ENCODE peak calls at places on chromosomes 3 and 15, in seven cellular contexts. W is AG09319, F is foreskin fibroblast, Z is prostate gland, Y is GM23338, M is A549, Q is Peyer's patch. D is an unnamed sample.

GRCh38 chr3:55202320-55202719 is 274.5 kb upstream of the LRTM1 start:
- DNase-seq in F (peak; percentile 85), Z (no peak), Y (no peak), Q (no peak), W (no peak), M (no peak), D (no peak)

GRCh38 chr15:77527164-77527778 is 105.4 kb downstream of the LINGO1 start:
- DNase-seq in F (peak; percentile 64), Y (peak; percentile 39), Z (no peak), M (no peak), Q (no peak), W (no peak), D (no peak)

GRCh38 chr15:34984884-34985630 is 3.0 kb downstream of the ZNF770 start:
- DNase-seq in F (no peak), Z (no peak), M (no peak), W (no peak), Q (no peak), Y (no peak), D (no peak)

GRCh38 chr15:70954176-70954575 is 61.5 kb downstream of the LRRC49 start:
- DNase-seq in Y (no peak), Z (no peak), W (no peak), M (no peak), F (peak; percentile 10), Q (no peak), D (no peak)

GRCh38 chr3:111738790-111739189 is 120.3 kb upstream of the PHLDB2 start:
- DNase-seq in F (no peak), Q (no peak), W (no peak), Z (no peak), Y (no peak), M (no peak), D (no peak)

GRCh38 chr15:73366766-73367623 is 1.8 kb downstream of the HCN4 start:
- DNase-seq in Y (peak; percentile 65), M (no peak), Z (no peak), Q (no peak), W (no peak), F (no peak), D (peak; percentile 38)

GRCh38 chr15:75360391-75360790 is 8.0 kb downstream of the MAN2C1 start:
- DNase-seq in Q (no peak), Y (no peak), F (no peak), M (no peak), W (no peak), Z (no peak), D (no peak)

GRCh38 chr15:99722406-99722805 is 10.8 kb downstream of the LYSMD4 start:
- DNase-seq in Z (no peak), Q (no peak), M (no peak), Y (no peak), F (no peak), W (no peak), D (no peak)

GRCh38 chr3:107956991-107957467 is 133.8 kb downstream of the CD47 start:
- DNase-seq in Q (no peak), F (peak; percentile 95), Z (peak; percentile 21), W (peak; percentile 90), M (no peak), Y (no peak), D (no peak)

GRCh38 chr3:181329024-181329423 is 339.5 kb upstream of the DNAJC19 start:
- DNase-seq in Y (no peak), F (no peak), Q (no peak), M (no peak), Z (no peak), W (no peak), D (no peak)

GRCh38 chr3:172309059-172309458 is 139.2 kb downstream of the GHSR start:
- DNase-seq in M (no peak), W (no peak), Z (no peak), Q (no peak), F (no peak), Y (no peak), D (no peak)

GRCh38 chr3:29354894-29355293 is 74.0 kb downstream of the RBMS3 start:
- DNase-seq in W (no peak), Q (no peak), F (no peak), M (no peak), Z (no peak), Y (no peak), D (no peak)

GRCh38 chr3:152811974-152812760 is 22.8 kb upstream of the P2RY1 start:
- DNase-seq in Q (no peak), F (no peak), Z (no peak), Y (no peak), M (no peak), W (no peak), D (no peak)

GRCh38 chr3:11170052-11170770 is 15.9 kb downstream of the HRH1 start:
- DNase-seq in W (no peak), Q (no peak), Y (peak; percentile 11), M (no peak), F (no peak), Z (no peak), D (no peak)

GRCh38 chr3:50436063-50436674 is 67.3 kb downstream of the CACNA2D2 start:
- DNase-seq in W (no peak), Z (peak; percentile 63), Q (peak; percentile 61), F (peak; percentile 68), M (peak; percentile 67), Y (peak; percentile 82), D (peak; percentile 88)
- TF ChIP-seq CTCF in W (peak; percentile 70), Z (peak; percentile 91), Q (peak; percentile 74), F (peak; percentile 83), M (peak; percentile 65), Y (peak; percentile 92), D (peak; percentile 97)

DNA sequence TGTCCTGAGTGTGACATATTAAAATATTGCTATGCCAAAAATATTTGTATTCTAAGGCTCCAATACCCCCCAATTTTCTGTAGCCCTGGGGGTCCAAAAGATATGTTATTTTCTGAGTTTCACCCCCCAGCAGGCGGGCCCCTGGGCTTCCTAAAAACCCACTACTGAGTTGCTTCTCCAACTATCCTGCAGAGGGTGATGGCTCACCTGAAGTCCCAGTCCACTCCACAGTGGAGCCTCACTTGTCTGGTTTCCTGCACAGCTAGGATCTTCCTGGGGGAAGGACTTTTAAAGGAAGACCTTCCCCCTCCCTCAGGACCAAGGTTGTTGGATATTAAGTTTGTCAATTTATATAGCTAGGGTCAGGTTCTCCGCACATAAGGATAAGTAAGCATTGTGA is 1181.4 kb downstream of the ROBO2 start:
- DNase-seq in Q (no peak), Y (peak; percentile 11), W (no peak), M (no peak), Z (no peak), F (no peak), D (no peak)
- TF ChIP-seq CTCF in Q (no peak), Y (peak; percentile 63), W (no peak), M (no peak), Z (no peak), F (no peak), D (no peak)

GRCh38 chr15:82680200-82681102 is 29.2 kb downstream of the AP3B2 start:
- DNase-seq in Z (peak; percentile 81), W (no peak), M (peak; percentile 67), F (no peak), Y (peak; percentile 94), Q (peak; percentile 71), D (peak; percentile 83)
- TF ChIP-seq CTCF in Z (no peak), W (no peak), M (peak; percentile 14), F (no peak), Y (peak; percentile 65), Q (peak; percentile 31), D (no peak)

GRCh38 chr3:125206934-125207333 is 5.6 kb downstream of the SLC12A8 start:
- DNase-seq in Z (no peak), F (no peak), W (no peak), Y (no peak), Q (no peak), M (no peak), D (no peak)

GRCh38 chr3:125203731-125204130 is 8.8 kb downstream of the SLC12A8 start:
- DNase-seq in Y (no peak), Q (no peak), F (no peak), W (no peak), Z (no peak), M (no peak), D (no peak)

GRCh38 chr3:125207507-125207906 is 5.0 kb downstream of the SLC12A8 start:
- DNase-seq in Q (no peak), Z (peak; percentile 33), F (no peak), Y (no peak), W (no peak), M (no peak), D (no peak)

GRCh38 chr3:125200731-125201139 is 11.8 kb downstream of the SLC12A8 start:
- DNase-seq in M (no peak), Y (no peak), Z (no peak), Q (no peak), F (no peak), W (no peak), D (no peak)

DNA sequence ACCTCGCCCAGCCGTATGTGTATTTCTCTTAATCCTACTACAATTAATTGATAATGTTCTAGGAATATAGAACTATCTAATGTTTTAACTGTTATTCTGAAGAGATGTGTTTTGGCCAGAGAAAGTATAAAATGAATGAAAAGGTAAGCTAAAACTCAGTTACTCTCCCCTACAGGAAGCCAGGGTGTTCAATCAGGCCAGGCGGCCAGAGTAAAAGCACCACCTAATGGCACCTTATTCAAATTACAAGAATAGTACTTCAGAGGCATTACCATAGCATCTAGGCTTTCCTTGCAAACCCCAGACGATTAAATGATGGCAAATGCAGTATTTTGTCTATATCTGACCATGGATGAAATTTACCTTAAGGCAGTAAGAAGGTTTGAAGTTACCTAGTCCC is 10.4 kb downstream of the SLC12A8 start:
- DNase-seq in F (peak; percentile 46), W (no peak), M (no peak), Z (no peak), Y (peak; percentile 75), Q (no peak), D (no peak)
- TF ChIP-seq CTCF in F (no peak), W (no peak), M (no peak), Z (no peak), Y (peak; percentile 74), Q (no peak), D (no peak)

DNA sequence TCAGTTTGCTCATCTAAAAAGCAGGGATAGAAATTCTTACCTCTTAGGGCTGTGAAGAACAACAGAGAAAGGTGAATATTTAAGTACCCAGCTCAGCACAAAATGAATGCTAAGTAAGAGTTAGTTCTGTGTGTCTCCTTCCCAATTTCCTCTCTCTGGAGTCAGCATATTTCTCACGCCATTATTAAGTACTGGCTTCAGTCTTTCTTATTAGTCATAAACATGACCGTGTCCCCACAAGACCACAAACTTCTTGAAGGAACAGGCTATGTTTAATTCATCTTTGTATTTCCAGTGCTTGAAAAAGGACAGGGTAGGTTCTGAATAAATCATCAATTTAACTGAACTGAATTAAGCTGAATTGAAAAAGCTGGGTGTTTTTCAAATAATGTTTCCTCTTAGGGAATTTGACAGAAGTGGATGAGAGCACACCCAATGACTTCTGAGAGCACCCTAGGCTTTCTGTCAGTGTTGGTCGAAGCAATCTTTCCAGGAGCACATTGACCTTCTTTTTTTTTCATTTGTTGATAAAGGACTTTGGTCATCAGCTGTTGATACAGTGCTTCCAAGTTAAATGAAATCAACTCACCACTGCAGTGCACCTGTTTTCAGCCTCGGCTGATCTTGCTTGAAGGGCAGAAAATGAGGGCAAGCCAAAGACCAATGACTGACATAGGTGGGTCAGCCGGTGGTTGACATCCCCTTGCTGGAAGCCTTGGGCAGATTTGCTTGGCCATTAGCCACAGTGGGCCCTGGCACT is 324.6 kb downstream of the MFSD1 start:
- DNase-seq in Z (no peak), W (no peak), Y (no peak), F (peak; percentile 54), M (no peak), Q (no peak), D (no peak)
- TF ChIP-seq CTCF in Z (no peak), W (no peak), Y (no peak), F (no peak), M (no peak), Q (no peak), D (no peak)